ENCODE peak calls at places on chromosomes 12 and 14, in four cellular contexts. Y is AG09309; M is suprapubic skin; O is CD8-positive, alpha-beta T cell. Q is an unnamed sample.

GRCh38 chr12:112473056-112473455 is 54.3 kb downstream of the PTPN11 start:
- DNase-seq in Y (no peak), M (no peak), O (no peak), Q (no peak)

GRCh38 chr14:105880616-105881015 is 354.2 kb downstream of the TMEM121 start:
- DNase-seq in Y (no peak), M (peak), O (no peak), Q (no peak)

GRCh38 chr14:99270491-99271287 is 1.3 kb downstream of the BCL11B start:
- DNase-seq in Y (no peak), M (peak), O (no peak), Q (no peak)

GRCh38 chr12:18700254-18700653 is 37.6 kb downstream of the PLCZ1 start:
- DNase-seq in Y (peak), M (no peak), O (no peak), Q (no peak)

GRCh38 chr12:6533653-6534157 is 612 bp upstream of the GAPDH start:
- DNase-seq in Y (no peak), M (no peak), O (no peak), Q (no peak)

GRCh38 chr14:90281261-90281660 is 24.9 kb downstream of the PSMC1 start:
- DNase-seq in Y (no peak), M (no peak), O (no peak), Q (no peak)

GRCh38 chr12:7859552-7859951 is 13.2 kb downstream of the SLC2A14 start:
- DNase-seq in Y (peak), M (no peak), O (no peak), Q (no peak)

GRCh38 chr14:94312481-94313246 is 10.5 kb downstream of the SERPINA6 start:
- DNase-seq in Y (no peak), M (no peak), O (no peak), Q (no peak)

GRCh38 chr14:102866982-102867761 is 55.3 kb upstream of the AMN start:
- DNase-seq in Y (no peak), M (no peak), O (no peak), Q (no peak)

GRCh38 chr12:63940295-63940997 is 95.9 kb downstream of the SRGAP1 start:
- DNase-seq in Y (no peak), M (no peak), O (no peak), Q (no peak)

GRCh38 chr14:105891631-105892452 is 365.5 kb downstream of the TMEM121 start:
- DNase-seq in Y (no peak), M (no peak), O (no peak), Q (no peak)

GRCh38 chr12:42360747-42361403 is 34.9 kb downstream of the PPHLN1 start:
- DNase-seq in Y (no peak), M (no peak), O (no peak), Q (no peak)

GRCh38 chr12:49295087-49296001 is at the start of gene PRPH:
- DNase-seq in Y (no peak), M (peak), O (no peak), Q (peak)

GRCh38 chr14:96383445-96383844 is 8.5 kb upstream of the AK7 start:
- DNase-seq in Y (no peak), M (no peak), O (no peak), Q (no peak)

GRCh38 chr12:10722905-10723866 is at the start of gene YBX3:
- DNase-seq in Y (peak), M (peak), O (peak), Q (no peak)

GRCh38 chr12:49064767-49065152 is 4.2 kb upstream of the KMT2D start:
- DNase-seq in Y (no peak), M (no peak), O (no peak), Q (no peak)

GRCh38 chr12:116861331-116861730 is 19.9 kb downstream of the HRK start:
- DNase-seq in Y (peak), M (no peak), O (no peak), Q (peak)

GRCh38 chr14:61837336-61838229 is 75.4 kb downstream of the SNAPC1 start:
- DNase-seq in Y (peak), M (peak), O (peak), Q (peak)

GRCh38 chr12:123013185-123014095 is 33.0 kb downstream of the ARL6IP4 start:
- DNase-seq in Y (no peak), M (no peak), O (no peak), Q (no peak)

GRCh38 chr14:60087664-60088063 is 4.1 kb upstream of the PCNX4 start:
- DNase-seq in Y (no peak), M (no peak), O (no peak), Q (no peak)

GRCh38 chr14:71465316-71465715 is 466.9 kb upstream of the RGS6 start:
- DNase-seq in Y (no peak), M (no peak), O (no peak), Q (no peak)

GRCh38 chr12:66947119-66947518 is 268.2 kb upstream of the GRIP1 start:
- DNase-seq in Y (no peak), M (no peak), O (no peak), Q (no peak)

GRCh38 chr14:99425272-99425681 is 55.4 kb downstream of the SETD3 start:
- DNase-seq in Y (no peak), M (peak), O (no peak), Q (no peak)

GRCh38 chr12:6807170-6807569 is 14.5 kb upstream of the GPR162 start:
- DNase-seq in Y (no peak), M (no peak), O (no peak), Q (no peak)

GRCh38 chr12:109885616-109886015 is 5.3 kb upstream of the GLTP start:
- DNase-seq in Y (no peak), M (no peak), O (no peak), Q (no peak)

GRCh38 chr12:64825143-64826011 is 930 bp downstream of the TBC1D30 start:
- DNase-seq in Y (no peak), M (no peak), O (no peak), Q (no peak)

GRCh38 chr14:69876221-69876847 is 2.9 kb upstream of the SMOC1 start:
- DNase-seq in Y (no peak), M (no peak), O (no peak), Q (no peak)

GRCh38 chr12:116012757-116013156 is 264.7 kb downstream of the MED13L start:
- DNase-seq in Y (no peak), M (no peak), O (no peak), Q (no peak)

GRCh38 chr12:2267624-2268477 is 215.1 kb downstream of the CACNA1C start:
- DNase-seq in Y (no peak), M (peak), O (no peak), Q (no peak)

GRCh38 chr12:49345048-49345839 is 1.4 kb upstream of the DNAJC22 start:
- DNase-seq in Y (no peak), M (no peak), O (no peak), Q (no peak)

GRCh38 chr14:101082436-101083384 is 179.2 kb upstream of the RTL1 start:
- DNase-seq in Y (no peak), M (peak), O (no peak), Q (no peak)

GRCh38 chr12:80353254-80353653 is 90.8 kb upstream of the PTPRQ start:
- DNase-seq in Y (no peak), M (no peak), O (no peak), Q (no peak)

GRCh38 chr12:103928736-103929050 is 1.5 kb upstream of the HSP90B1 start:
- DNase-seq in Y (no peak), M (no peak), O (no peak), Q (peak)

GRCh38 chr12:127731657-127732056 is 535.3 kb upstream of the TMEM132C start:
- DNase-seq in Y (no peak), M (no peak), O (no peak), Q (no peak)

GRCh38 chr12:62814243-62814642 is 120.7 kb downstream of the PPM1H start:
- DNase-seq in Y (no peak), M (no peak), O (no peak), Q (no peak)

GRCh38 chr12:62817556-62818271 is 117.2 kb downstream of the PPM1H start:
- DNase-seq in Y (peak), M (no peak), O (no peak), Q (no peak)

GRCh38 chr12:62816624-62817023 is 118.3 kb downstream of the PPM1H start:
- DNase-seq in Y (no peak), M (no peak), O (no peak), Q (no peak)

GRCh38 chr12:62808166-62808879 is 126.6 kb downstream of the PPM1H start:
- DNase-seq in Y (no peak), M (no peak), O (no peak), Q (no peak)

DNA sequence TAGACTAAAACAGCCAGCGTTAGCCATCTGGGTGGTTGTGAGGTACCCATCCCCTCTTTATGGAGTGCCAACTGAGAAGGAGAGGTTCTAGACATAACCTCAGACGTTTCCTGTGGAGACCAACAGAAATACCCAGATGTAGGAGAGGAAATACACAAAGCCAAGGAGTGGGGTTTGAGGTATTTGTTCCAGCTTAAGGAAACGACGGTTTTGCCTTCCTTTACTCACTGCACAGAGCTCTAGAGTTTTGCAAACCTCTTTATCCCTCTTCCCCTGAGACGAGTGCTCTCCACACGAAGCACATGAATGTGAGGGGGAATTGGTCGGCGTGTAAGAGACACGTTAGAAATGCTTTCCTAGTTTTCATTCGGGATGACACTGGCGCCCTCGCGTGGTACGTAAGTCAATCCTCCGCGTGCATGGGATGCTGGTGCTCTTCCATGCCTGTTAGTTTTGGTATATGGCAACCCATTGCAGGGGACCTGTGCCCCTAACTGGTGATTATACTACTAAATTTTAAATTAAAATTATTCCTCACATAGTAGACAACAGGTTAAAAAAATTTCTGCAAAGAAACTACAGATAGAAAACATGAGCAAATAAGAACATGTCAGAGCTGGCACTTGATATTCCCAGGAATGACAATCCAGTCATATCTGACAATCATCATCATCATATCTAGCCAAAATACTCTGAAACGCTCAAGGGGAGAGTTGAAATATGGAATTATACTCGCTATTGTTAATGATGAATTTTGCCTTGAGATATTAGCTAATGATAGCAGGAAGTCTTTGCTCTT is 121.7 kb downstream of the PPM1H start:
- DNase-seq in Y (peak), M (no peak), O (no peak), Q (peak)
- TF ChIP-seq CTCF in Y (peak), M (peak), O (peak), Q (peak)

GRCh38 chr14:73785336-73785833 is 66.2 kb upstream of the PTGR2 start:
- DNase-seq in Y (no peak), M (no peak), O (no peak), Q (no peak)

GRCh38 chr14:73786632-73786941 is 65.0 kb upstream of the PTGR2 start:
- DNase-seq in Y (no peak), M (no peak), O (no peak), Q (no peak)

GRCh38 chr14:73784988-73785313 is 66.7 kb upstream of the PTGR2 start:
- DNase-seq in Y (no peak), M (no peak), O (no peak), Q (no peak)

GRCh38 chr14:73786942-73787759 is 64.5 kb upstream of the PTGR2 start:
- DNase-seq in Y (no peak), M (no peak), O (peak), Q (peak)

GRCh38 chr14:73785834-73786631 is 65.6 kb upstream of the PTGR2 start:
- DNase-seq in Y (peak), M (peak), O (peak), Q (peak)
- TF ChIP-seq CTCF in Y (peak), M (peak), O (no peak), Q (peak)

GRCh38 chr12:96623155-96623554 is 133.8 kb downstream of the CFAP54 start:
- DNase-seq in Y (no peak), M (no peak), O (no peak), Q (no peak)

GRCh38 chr12:96617178-96617577 is 127.8 kb downstream of the CFAP54 start:
- DNase-seq in Y (no peak), M (no peak), O (no peak), Q (no peak)
- TF ChIP-seq CTCF in Y (no peak), M (no peak), O (no peak), Q (no peak)

GRCh38 chr12:25130741-25131188 is 64.2 kb downstream of the DNAI7 start:
- DNase-seq in Y (peak), M (no peak), O (no peak), Q (no peak)
- TF ChIP-seq CTCF in Y (peak), M (peak), O (peak), Q (peak)